ENCODE peak calls at places on chromosomes 12 and 14, in four cellular contexts. One of them, this sample, is unnamed.

GRCh38 chr12:63164911-63165310 is 13.9 kb upstream of the AVPR1A start:
- DNase-seq in MM.1S: no peak
- DNase-seq in GM23248: no peak
- DNase-seq in hepatocyte: no peak
- DNase-seq in this sample: no peak

GRCh38 chr14:34711169-34711568 is 3.2 kb downstream of the CFL2 start:
- DNase-seq in MM.1S: peak; percentile 74
- DNase-seq in GM23248: peak; percentile 94
- DNase-seq in hepatocyte: peak; percentile 25
- DNase-seq in this sample: no peak

GRCh38 chr12:108638141-108638823 is 4.6 kb upstream of the SELPLG start:
- DNase-seq in MM.1S: no peak
- DNase-seq in GM23248: no peak
- DNase-seq in hepatocyte: no peak
- DNase-seq in this sample: peak; percentile 91

GRCh38 chr14:59123975-59124374 is 64.5 kb upstream of the DAAM1 start:
- DNase-seq in GM23248: peak; percentile 68
- DNase-seq in hepatocyte: peak; percentile 18
- DNase-seq in MM.1S: no peak
- DNase-seq in this sample: no peak

GRCh38 chr12:70763666-70764065 is 126.4 kb upstream of the PTPRB start:
- DNase-seq in hepatocyte: no peak
- DNase-seq in MM.1S: no peak
- DNase-seq in GM23248: no peak
- DNase-seq in this sample: no peak

GRCh38 chr12:58301337-58302122 is 360.2 kb downstream of the ATP23 start:
- DNase-seq in hepatocyte: no peak
- DNase-seq in GM23248: no peak
- DNase-seq in MM.1S: no peak
- DNase-seq in this sample: no peak

GRCh38 chr14:23605931-23606585 is 27.5 kb upstream of the JPH4 start:
- DNase-seq in GM23248: peak; percentile 28
- DNase-seq in hepatocyte: no peak
- DNase-seq in MM.1S: no peak
- DNase-seq in this sample: no peak

GRCh38 chr14:64704145-64704742 is at the start of gene PLEKHG3:
- DNase-seq in MM.1S: no peak
- DNase-seq in hepatocyte: peak; percentile 95
- DNase-seq in GM23248: peak; percentile 82
- DNase-seq in this sample: peak; percentile 85

GRCh38 chr14:100880271-100881101 is 23.0 kb downstream of the RTL1 start:
- DNase-seq in GM23248: no peak
- DNase-seq in hepatocyte: no peak
- DNase-seq in MM.1S: no peak
- DNase-seq in this sample: no peak

GRCh38 chr12:29216797-29217583 is 67.9 kb downstream of the FAR2 start:
- DNase-seq in MM.1S: no peak
- DNase-seq in hepatocyte: no peak
- DNase-seq in GM23248: peak; percentile 53
- DNase-seq in this sample: no peak

GRCh38 chr12:50224026-50224692 is 57.0 kb upstream of the CERS5 start:
- DNase-seq in MM.1S: peak; percentile 45
- DNase-seq in hepatocyte: peak; percentile 55
- DNase-seq in GM23248: peak; percentile 68
- DNase-seq in this sample: peak; percentile 38
- TF ChIP-seq EZH2phosphoT487 in MM.1S: no peak
- TF ChIP-seq EZH2phosphoT487 in hepatocyte: no peak
- TF ChIP-seq EZH2phosphoT487 in GM23248: no peak
- TF ChIP-seq EZH2phosphoT487 in this sample: no peak

GRCh38 chr12:50925342-50925651 is 27.0 kb upstream of the HIGD1C start:
- DNase-seq in GM23248: no peak
- DNase-seq in MM.1S: no peak
- DNase-seq in hepatocyte: no peak
- DNase-seq in this sample: no peak

GRCh38 chr12:50923361-50924130 is 28.8 kb upstream of the HIGD1C start:
- DNase-seq in hepatocyte: no peak
- DNase-seq in MM.1S: no peak
- DNase-seq in GM23248: peak; percentile 41
- DNase-seq in this sample: no peak

GRCh38 chr12:50924131-50924438 is 28.3 kb upstream of the HIGD1C start:
- DNase-seq in GM23248: no peak
- DNase-seq in MM.1S: no peak
- DNase-seq in hepatocyte: no peak
- DNase-seq in this sample: no peak

GRCh38 chr12:50924439-50925341 is 27.7 kb upstream of the HIGD1C start:
- DNase-seq in hepatocyte: peak; percentile 87
- DNase-seq in GM23248: peak; percentile 81
- DNase-seq in MM.1S: peak; percentile 96
- DNase-seq in this sample: peak; percentile 49

GRCh38 chr12:50922820-50923219 is 29.5 kb upstream of the HIGD1C start:
- DNase-seq in MM.1S: no peak
- DNase-seq in GM23248: peak; percentile 54
- DNase-seq in hepatocyte: no peak
- DNase-seq in this sample: peak; percentile 17
- H2AFZ ChIP-seq in MM.1S: peak overlapping the region; percentile 30
- H2AFZ ChIP-seq in GM23248: peak overlapping the region; percentile 99
- H2AFZ ChIP-seq in hepatocyte: peak overlapping the region; percentile 24
- H2AFZ ChIP-seq in this sample: no peak overlapping the region

GRCh38 chr14:60946773-60947172 is 34.1 kb downstream of the TRMT5 start:
- DNase-seq in GM23248: no peak
- DNase-seq in MM.1S: no peak
- DNase-seq in hepatocyte: no peak
- DNase-seq in this sample: no peak
- H3K4me2 ChIP-seq in GM23248: no peak overlapping the region
- H3K4me2 ChIP-seq in MM.1S: no peak overlapping the region
- H3K4me2 ChIP-seq in hepatocyte: no peak overlapping the region
- H3K4me2 ChIP-seq in this sample: no peak overlapping the region

GRCh38 chr12:45122776-45123380 is 72.0 kb upstream of the DBX2 start:
- DNase-seq in GM23248: peak; percentile 30
- DNase-seq in MM.1S: peak; percentile 43
- DNase-seq in hepatocyte: peak; percentile 25
- DNase-seq in this sample: peak; percentile 52
- TF ChIP-seq EZH2phosphoT487 in GM23248: no peak
- TF ChIP-seq EZH2phosphoT487 in MM.1S: no peak
- TF ChIP-seq EZH2phosphoT487 in hepatocyte: no peak
- TF ChIP-seq EZH2phosphoT487 in this sample: no peak

GRCh38 chr12:77847060-77847541 is 16.4 kb downstream of the NAV3 start:
- DNase-seq in hepatocyte: no peak
- DNase-seq in MM.1S: peak; percentile 79
- DNase-seq in GM23248: peak; percentile 43
- DNase-seq in this sample: no peak
- H2AFZ ChIP-seq in hepatocyte: no peak overlapping the region
- H2AFZ ChIP-seq in MM.1S: no peak overlapping the region
- H2AFZ ChIP-seq in GM23248: no peak overlapping the region
- H2AFZ ChIP-seq in this sample: no peak overlapping the region

DNA sequence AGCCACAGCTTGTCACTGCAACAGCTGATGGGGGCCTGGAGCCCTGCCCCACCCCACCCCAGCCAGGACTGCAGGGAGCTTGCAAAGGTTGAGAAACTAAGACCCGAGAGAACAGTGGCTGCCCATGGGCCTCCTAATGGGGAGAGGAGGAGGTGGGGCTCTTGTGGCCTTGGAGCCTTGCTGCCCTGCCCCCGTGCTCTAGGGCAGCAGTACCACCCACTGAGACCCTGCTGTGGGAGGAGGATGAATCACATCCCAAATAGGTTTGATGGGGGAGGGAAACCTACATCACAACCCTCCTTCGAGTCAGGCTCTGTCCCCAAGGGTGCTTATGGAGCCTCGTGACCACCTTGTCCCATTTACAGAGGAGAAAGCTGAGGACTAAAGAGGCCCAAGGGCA is 15.9 kb downstream of the HHIPL1 start:
- DNase-seq in GM23248: no peak
- DNase-seq in hepatocyte: no peak
- DNase-seq in MM.1S: no peak
- DNase-seq in this sample: no peak
- H3K4me2 ChIP-seq in GM23248: no peak overlapping the region
- H3K4me2 ChIP-seq in hepatocyte: no peak overlapping the region
- H3K4me2 ChIP-seq in MM.1S: no peak overlapping the region
- H3K4me2 ChIP-seq in this sample: no peak overlapping the region

GRCh38 chr14:98169170-98169587 is 1102.8 kb downstream of the BCL11B start:
- DNase-seq in GM23248: no peak
- DNase-seq in hepatocyte: no peak
- DNase-seq in MM.1S: no peak
- DNase-seq in this sample: no peak

GRCh38 chr14:98167253-98167652 is 1104.7 kb downstream of the BCL11B start:
- DNase-seq in MM.1S: no peak
- DNase-seq in GM23248: no peak
- DNase-seq in hepatocyte: no peak
- DNase-seq in this sample: no peak

GRCh38 chr14:98170580-98170979 is 1101.4 kb downstream of the BCL11B start:
- DNase-seq in MM.1S: no peak
- DNase-seq in GM23248: no peak
- DNase-seq in hepatocyte: no peak
- DNase-seq in this sample: no peak

GRCh38 chr14:98167702-98168101 is 1104.3 kb downstream of the BCL11B start:
- DNase-seq in hepatocyte: no peak
- DNase-seq in GM23248: no peak
- DNase-seq in MM.1S: peak; percentile 84
- DNase-seq in this sample: no peak

DNA sequence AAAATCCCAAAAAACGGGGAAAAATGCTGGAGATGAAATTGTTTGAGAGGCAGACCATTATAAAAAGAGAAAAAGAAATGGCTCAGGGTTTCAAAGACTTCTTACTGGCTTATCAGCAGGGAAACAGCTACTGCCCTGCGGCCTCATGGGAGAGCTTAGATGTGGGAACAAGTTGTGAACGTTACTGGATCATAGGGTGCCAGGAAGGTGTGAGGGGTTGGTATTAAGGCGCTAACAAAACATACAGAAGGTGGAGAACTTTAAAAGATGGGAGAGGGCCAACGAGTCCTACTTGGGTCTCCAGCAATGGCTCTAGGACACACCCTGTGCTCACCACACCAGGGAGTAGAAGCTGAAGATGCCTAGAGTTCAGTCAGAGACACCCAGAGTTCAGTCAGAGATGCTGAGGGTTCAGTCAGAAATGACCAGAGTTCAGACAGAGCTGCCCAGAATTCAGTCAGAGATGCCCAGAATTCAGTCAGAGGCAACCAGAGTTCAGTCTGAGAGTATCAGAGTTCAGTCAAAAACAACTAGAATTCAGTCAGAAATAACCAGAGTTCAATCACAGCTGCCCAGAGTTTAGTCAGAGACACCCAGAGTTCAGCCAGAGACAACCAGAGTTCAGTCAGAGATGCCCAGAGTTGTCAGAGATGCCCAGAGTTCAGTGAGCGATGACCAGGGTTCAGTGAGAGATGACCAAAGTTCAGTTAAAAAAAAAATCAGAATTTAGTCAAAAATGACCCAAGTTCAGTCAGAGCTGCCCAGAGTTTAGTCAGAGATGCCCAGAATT is 1103.6 kb downstream of the BCL11B start:
- DNase-seq in GM23248: no peak
- DNase-seq in hepatocyte: no peak
- DNase-seq in MM.1S: no peak
- DNase-seq in this sample: no peak
- TF ChIP-seq EZH2phosphoT487 in GM23248: no peak
- TF ChIP-seq EZH2phosphoT487 in hepatocyte: no peak
- TF ChIP-seq EZH2phosphoT487 in MM.1S: no peak
- TF ChIP-seq EZH2phosphoT487 in this sample: no peak

GRCh38 chr12:66692170-66692569 is 13.3 kb upstream of the GRIP1 start:
- DNase-seq in hepatocyte: no peak
- DNase-seq in GM23248: no peak
- DNase-seq in MM.1S: no peak
- DNase-seq in this sample: no peak

GRCh38 chr12:66694666-66695065 is 15.8 kb upstream of the GRIP1 start:
- DNase-seq in GM23248: no peak
- DNase-seq in MM.1S: no peak
- DNase-seq in hepatocyte: no peak
- DNase-seq in this sample: no peak

GRCh38 chr12:66693901-66694513 is 15.1 kb upstream of the GRIP1 start:
- DNase-seq in MM.1S: peak; percentile 88
- DNase-seq in hepatocyte: peak; percentile 85
- DNase-seq in GM23248: peak; percentile 81
- DNase-seq in this sample: peak; percentile 80

GRCh38 chr12:66695130-66695529 is 16.3 kb upstream of the GRIP1 start:
- DNase-seq in GM23248: no peak
- DNase-seq in hepatocyte: no peak
- DNase-seq in MM.1S: peak; percentile 86
- DNase-seq in this sample: no peak

GRCh38 chr12:66692986-66693385 is 14.1 kb upstream of the GRIP1 start:
- DNase-seq in hepatocyte: no peak
- DNase-seq in GM23248: no peak
- DNase-seq in MM.1S: no peak
- DNase-seq in this sample: no peak
- H2AFZ ChIP-seq in hepatocyte: no peak overlapping the region
- H2AFZ ChIP-seq in GM23248: no peak overlapping the region
- H2AFZ ChIP-seq in MM.1S: no peak overlapping the region
- H2AFZ ChIP-seq in this sample: no peak overlapping the region

DNA sequence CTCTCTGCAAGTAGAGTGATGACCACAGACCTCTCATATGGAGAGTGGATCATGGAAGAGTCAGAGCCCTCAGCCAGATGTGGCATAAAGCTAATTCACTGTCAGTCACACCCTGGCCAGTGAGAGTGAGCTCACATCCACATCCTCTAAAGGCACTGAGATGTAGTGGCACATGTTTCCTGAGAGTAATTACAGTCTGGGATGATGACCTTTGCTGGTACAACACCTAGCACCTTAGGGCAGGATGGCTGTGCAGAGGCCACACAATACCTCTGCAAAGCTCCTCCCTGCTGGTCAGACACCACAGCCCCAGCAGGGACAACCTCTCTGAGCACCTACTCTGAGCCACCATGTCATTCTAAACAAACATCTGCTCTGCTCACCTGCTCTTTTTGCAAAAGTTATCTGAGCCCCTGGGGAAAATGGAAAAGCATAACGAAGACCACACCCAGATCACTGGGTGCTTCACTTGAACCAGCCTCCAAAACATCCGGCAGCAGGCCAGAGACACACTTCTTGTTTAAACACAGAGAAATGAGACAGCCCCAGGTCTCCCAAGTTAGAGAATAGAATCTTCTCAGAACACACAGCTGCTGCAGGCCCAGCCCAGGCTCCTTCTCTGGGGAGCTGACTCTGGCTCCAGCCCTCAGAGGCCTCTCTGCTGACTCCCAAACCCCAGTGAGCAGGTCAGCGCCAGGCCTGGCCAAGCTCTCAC is 30.3 kb downstream of the PITPNM2 start:
- DNase-seq in hepatocyte: no peak
- DNase-seq in GM23248: peak; percentile 36
- DNase-seq in MM.1S: peak; percentile 26
- DNase-seq in this sample: no peak
- H3K4me2 ChIP-seq in hepatocyte: no peak overlapping the region
- H3K4me2 ChIP-seq in GM23248: no peak overlapping the region
- H3K4me2 ChIP-seq in MM.1S: peak overlapping the region; percentile 34
- H3K4me2 ChIP-seq in this sample: no peak overlapping the region